ENCODE peak calls at places on chromosomes 1 and 21, in seven cellular contexts. X is heart right ventricle; A is aorta; K is mammary epithelial cell; U is neuronal stem cell; T is naive thymus-derived CD4-positive, alpha-beta T cell; F is left ventricle myocardium inferior. P is an unnamed sample.
A peak's percentile ranks its signal among the peaks of the same experiment; 100 is the strongest.

GRCh38 chr1:63127376-63127775 is 195.0 kb upstream of the FOXD3 start:
- DNase-seq in U (no peak), X (no peak), A (no peak), T (no peak), K (no peak), F (no peak), P (no peak)

GRCh38 chr1:59814901-59815825 is at the start of gene HOOK1:
- DNase-seq in T (no peak), F (no peak), U (peak; percentile 14), K (peak; percentile 36), X (no peak), A (no peak), P (no peak)

GRCh38 chr21:27582246-27582945 is 615.5 kb upstream of the ADAMTS5 start:
- DNase-seq in T (no peak), X (no peak), K (peak; percentile 53), U (no peak), F (no peak), A (no peak), P (no peak)

GRCh38 chr1:114234408-114235119 is 80.9 kb upstream of the SYT6 start:
- DNase-seq in K (no peak), U (no peak), T (no peak), X (no peak), A (no peak), F (no peak), P (no peak)

GRCh38 chr1:213326666-213327317 is 275.8 kb downstream of the RPS6KC1 start:
- DNase-seq in A (no peak), X (peak; percentile 28), U (no peak), K (peak; percentile 48), T (no peak), F (peak; percentile 48), P (no peak)

GRCh38 chr1:41622859-41623732 is 138.6 kb upstream of the EDN2 start:
- DNase-seq in X (no peak), F (no peak), T (peak; percentile 22), U (no peak), K (no peak), A (no peak), P (peak; percentile 39)

GRCh38 chr1:31814631-31815306 is 1.1 kb downstream of the SPOCD1 start:
- DNase-seq in T (peak; percentile 14), X (no peak), K (no peak), U (no peak), A (no peak), F (no peak), P (peak; percentile 51)

GRCh38 chr1:116273042-116273783 is 99.8 kb upstream of the ATP1A1 start:
- DNase-seq in X (peak; percentile 58), U (peak; percentile 11), K (no peak), T (no peak), A (no peak), F (peak; percentile 65), P (no peak)

GRCh38 chr1:162722036-162722435 is 68.5 kb upstream of the HSD17B7 start:
- DNase-seq in F (no peak), X (no peak), K (no peak), A (no peak), U (no peak), T (no peak), P (no peak)

GRCh38 chr1:27548858-27549719 is 54.9 kb downstream of the AHDC1 start:
- DNase-seq in T (no peak), A (no peak), F (peak; percentile 14), U (no peak), K (no peak), X (no peak), P (no peak)

GRCh38 chr21:14500873-14501272 is 45.2 kb downstream of the SAMSN1 start:
- DNase-seq in K (no peak), A (no peak), T (no peak), U (no peak), F (no peak), X (no peak), P (no peak)

GRCh38 chr1:164662955-164663354 is 104.0 kb downstream of the PBX1 start:
- DNase-seq in U (no peak), K (no peak), F (no peak), X (no peak), T (no peak), A (no peak), P (no peak)

GRCh38 chr1:107981277-107981676 is 16.3 kb upstream of the VAV3 start:
- DNase-seq in F (no peak), K (no peak), X (no peak), U (no peak), A (no peak), T (no peak), P (no peak)
- H3K4me3 ChIP-seq in F (no peak overlapping the region), K (no peak overlapping the region), X (no peak overlapping the region), U (no peak overlapping the region), A (no peak overlapping the region), T (no peak overlapping the region), P (no peak overlapping the region)

GRCh38 chr1:234535208-234535607 is 56.2 kb upstream of the TARBP1 start:
- DNase-seq in A (no peak), X (no peak), K (no peak), T (no peak), F (no peak), U (no peak), P (no peak)
- H3K4me1 ChIP-seq in A (peaks cover 13% of the 10 kb centered on the region), X (peaks cover 100% of the 10 kb centered on the region), K (peaks cover 74% of the 10 kb centered on the region), T (no peaks in the 10 kb centered on the region), F (peaks cover 100% of the 10 kb centered on the region), U (peaks cover 24% of the 10 kb centered on the region), P (peaks cover 3% of the 10 kb centered on the region)

DNA sequence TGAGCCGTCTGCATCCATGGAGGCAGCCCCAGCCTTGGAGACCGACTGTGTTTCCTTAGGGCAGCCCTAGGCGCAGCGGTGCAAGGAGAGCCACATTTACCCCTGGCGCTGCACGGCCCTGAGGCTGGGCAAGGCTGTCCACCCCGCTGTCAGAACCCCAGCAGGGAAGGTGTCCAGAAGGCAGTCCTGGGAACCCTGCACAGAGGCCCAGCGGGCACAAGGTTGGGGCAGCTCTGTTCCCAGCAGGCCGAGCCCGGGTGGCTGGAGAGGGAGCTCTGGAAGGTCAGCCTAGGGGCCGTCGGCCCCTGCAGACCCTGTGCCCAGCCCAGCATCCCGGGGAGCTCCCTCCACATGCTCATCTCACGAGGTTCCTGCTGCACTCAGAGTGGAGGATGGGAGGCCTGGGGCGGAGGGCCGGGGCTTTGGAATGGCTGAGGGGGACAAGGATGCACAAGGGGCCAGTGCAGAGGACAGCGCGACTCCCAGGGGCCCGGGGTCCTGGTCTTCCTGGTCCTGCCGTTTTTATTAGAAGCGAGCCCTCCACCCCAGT is 19.9 kb upstream of the SAMD11 start:
- DNase-seq in A (peak; percentile 70), T (no peak), U (no peak), X (no peak), F (peak; percentile 20), K (no peak), P (peak; percentile 57)
- H3K4me3 ChIP-seq in A (no peak overlapping the region), T (no peak overlapping the region), U (no peak overlapping the region), X (peak overlapping the region; percentile 42), F (peak overlapping the region; percentile 64), K (no peak overlapping the region), P (no peak overlapping the region)

GRCh38 chr1:13730301-13730700 is 30.3 kb downstream of the PRDM2 start:
- DNase-seq in U (no peak), K (no peak), F (no peak), X (no peak), A (no peak), T (no peak), P (no peak)
- H3K4me1 ChIP-seq in U (peaks cover 3% of the 10 kb centered on the region), K (no peaks in the 10 kb centered on the region), F (no peaks in the 10 kb centered on the region), X (peaks cover 5% of the 10 kb centered on the region), A (peaks cover 3% of the 10 kb centered on the region), T (peaks cover 60% of the 10 kb centered on the region), P (peaks cover 5% of the 10 kb centered on the region)

DNA sequence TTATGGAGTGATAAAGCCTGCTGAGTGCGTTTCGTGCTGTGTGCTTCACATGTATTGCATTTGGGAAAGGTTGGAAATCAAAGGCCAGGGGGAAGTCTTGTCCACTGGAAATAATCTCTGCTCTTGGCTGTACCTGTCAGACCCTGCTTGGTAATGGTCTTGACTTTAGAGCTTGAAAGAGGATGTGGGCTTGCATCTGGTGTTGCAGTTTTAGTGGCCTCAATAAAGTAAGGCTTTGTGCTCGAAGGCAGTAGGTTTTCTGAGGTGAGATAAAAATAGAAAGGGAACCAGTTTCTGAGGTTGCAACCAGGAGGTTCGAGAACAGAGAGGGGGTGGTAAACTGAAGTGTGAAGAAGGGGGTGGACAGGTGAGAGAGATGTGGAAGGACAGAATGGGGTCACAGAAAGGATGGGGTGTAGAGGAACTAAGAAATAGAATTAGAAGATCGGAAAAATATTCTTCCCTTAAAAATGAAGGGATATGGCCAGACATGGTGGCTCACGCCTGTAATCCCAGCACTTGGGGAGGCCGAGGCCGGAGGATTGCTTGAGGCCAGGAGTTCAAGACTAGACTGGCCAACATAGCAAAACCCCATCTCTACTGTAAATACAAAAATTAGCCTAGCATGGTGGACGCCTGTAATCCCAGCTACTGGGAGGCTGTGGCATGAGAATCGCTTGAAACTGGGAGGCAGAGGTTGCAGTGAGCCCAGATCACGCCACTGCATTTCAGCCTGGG is 1.5 kb downstream of the S100PBP start:
- DNase-seq in U (no peak), A (no peak), T (no peak), X (no peak), K (peak; percentile 3), F (no peak), P (no peak)
- H3K4me3 ChIP-seq in U (no peak overlapping the region), A (no peak overlapping the region), T (peak overlapping the region; percentile 86), X (peak overlapping the region; percentile 87), K (peak overlapping the region; percentile 91), F (peak overlapping the region; percentile 94), P (peak overlapping the region; percentile 100)

GRCh38 chr1:156707027-156707426 is 1.6 kb upstream of the CRABP2 start:
- DNase-seq in F (no peak), T (no peak), K (no peak), X (no peak), A (no peak), U (no peak), P (no peak)

GRCh38 chr1:156704930-156705320 is 458 bp downstream of the CRABP2 start:
- DNase-seq in X (peak; percentile 33), A (peak; percentile 95), K (peak; percentile 86), U (no peak), F (peak; percentile 29), T (peak; percentile 32), P (peak; percentile 76)

GRCh38 chr1:156705321-156705917 is at the start of gene CRABP2:
- DNase-seq in A (peak; percentile 86), X (no peak), T (no peak), F (no peak), U (peak; percentile 78), K (no peak), P (no peak)

GRCh38 chr1:156706647-156707008 is 1.2 kb upstream of the CRABP2 start:
- DNase-seq in U (peak; percentile 78), T (no peak), F (peak; percentile 74), A (peak; percentile 88), K (no peak), X (peak; percentile 72), P (peak; percentile 90)

DNA sequence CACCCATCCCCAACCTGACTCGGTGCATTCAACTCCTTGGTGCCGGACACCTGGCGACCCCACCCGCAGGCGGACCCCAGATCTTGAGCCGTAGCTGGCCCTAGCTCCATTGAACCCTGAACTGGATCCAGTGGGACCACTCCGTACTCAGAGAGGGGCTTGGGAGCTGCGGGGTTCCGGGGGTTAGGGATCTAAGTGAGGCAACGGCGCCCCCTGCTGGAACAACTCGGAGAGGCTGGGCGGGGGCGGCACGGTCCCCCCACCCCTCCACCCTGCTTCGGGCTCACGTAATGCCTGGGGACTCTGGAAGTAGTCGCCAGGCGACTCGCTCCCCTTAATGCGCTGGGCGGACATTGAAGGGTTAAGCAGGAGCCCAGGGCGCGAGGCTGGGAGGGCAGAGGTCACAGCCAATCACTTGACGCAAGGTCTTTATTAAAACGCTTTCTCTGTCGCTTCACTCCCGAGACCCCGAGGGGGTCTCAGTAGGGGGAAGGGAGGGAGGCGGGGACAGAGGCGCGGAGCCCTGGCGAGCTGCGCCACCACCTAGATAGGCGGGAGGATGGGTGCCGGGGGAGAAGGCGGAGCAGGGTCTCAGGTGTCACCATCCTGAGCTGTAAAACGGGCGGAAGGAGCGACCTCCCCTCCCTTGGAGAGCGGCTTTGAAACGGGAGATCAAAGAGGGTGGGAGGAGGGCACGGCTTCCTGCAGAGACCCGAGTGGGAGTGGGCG is 699 bp upstream of the CRABP2 start:
- DNase-seq in U (peak; percentile 95), X (peak; percentile 57), K (no peak), A (peak; percentile 92), T (peak; percentile 79), F (peak; percentile 60), P (peak; percentile 97)
- H3K4me1 ChIP-seq in U (peaks cover 55% of the 10 kb centered on the region), X (peaks cover 65% of the 10 kb centered on the region), K (peaks cover 54% of the 10 kb centered on the region), A (no peaks in the 10 kb centered on the region), T (peaks cover 23% of the 10 kb centered on the region), F (peaks cover 42% of the 10 kb centered on the region), P (peaks cover 24% of the 10 kb centered on the region)

P was measured in endodermal cell.